ENCODE peak calls at places on chromosomes 4 and X, in eight cellular contexts. C is adipocyte; D is CD8-positive, alpha-beta memory T cell; Y is left ventricle myocardium inferior; L is neural progenitor cell; Q is heart right ventricle; O is tibial nerve; I is small intestine. Z is an unnamed sample.

GRCh38 chrX:107450823-107451509 is 1.5 kb downstream of the FRMPD3 start:
- DNase-seq in Y (no peak), I (no peak), D (peak; percentile 67), O (no peak), L (peak; percentile 82), Q (no peak), C (no peak), Z (no peak)

GRCh38 chr4:38647096-38647819 is 16.7 kb upstream of the KLF3 start:
- DNase-seq in D (no peak), I (no peak), Y (no peak), O (no peak), L (no peak), Q (no peak), C (no peak), Z (no peak)

GRCh38 chrX:152821145-152821765 is 9.3 kb downstream of the CETN2 start:
- DNase-seq in D (no peak), I (peak; percentile 45), O (no peak), L (peak; percentile 72), Q (no peak), C (peak; percentile 43), Y (no peak), Z (no peak)

GRCh38 chr4:56186808-56187523 is 200.3 kb downstream of the AASDH start:
- DNase-seq in I (no peak), Y (no peak), Q (no peak), D (no peak), C (no peak), O (no peak), L (peak; percentile 44), Z (no peak)

GRCh38 chr4:74944354-74944793 is 11.5 kb downstream of the PARM1 start:
- DNase-seq in Q (no peak), D (no peak), O (no peak), I (no peak), L (no peak), Y (no peak), C (no peak), Z (no peak)

GRCh38 chr4:109945056-109945455 is 32.4 kb downstream of the EGF start:
- DNase-seq in I (no peak), L (no peak), C (no peak), O (no peak), Q (no peak), Y (no peak), D (no peak), Z (no peak)

GRCh38 chr4:2400841-2401609 is 17.4 kb downstream of the ZFYVE28 start:
- DNase-seq in O (no peak), I (no peak), Y (no peak), C (no peak), L (no peak), D (no peak), Q (no peak), Z (no peak)

GRCh38 chr4:98311656-98312055 is 50.5 kb downstream of the RAP1GDS1 start:
- DNase-seq in Y (no peak), C (no peak), L (no peak), Q (no peak), D (no peak), I (no peak), O (no peak), Z (no peak)

GRCh38 chrX:84339507-84340364 is 151.7 kb upstream of the RPS6KA6 start:
- DNase-seq in Q (no peak), Y (no peak), I (peak; percentile 2), C (peak; percentile 52), L (peak; percentile 38), D (no peak), O (no peak), Z (no peak)

GRCh38 chr4:38982356-38983095 is 49.7 kb downstream of the TMEM156 start:
- DNase-seq in L (no peak), D (no peak), O (no peak), Y (no peak), C (no peak), I (no peak), Q (no peak), Z (no peak)

GRCh38 chrX:19912-20571 is 261.1 kb upstream of the PLCXD1 start:
- DNase-seq in D (no peak), C (peak; percentile 41), O (no peak), L (peak; percentile 36), Y (no peak), I (no peak), Q (no peak), Z (no peak)
- H3K4me3 ChIP-seq in D (no peak overlapping the region), C (no peak overlapping the region), O (no peak overlapping the region), L (peak overlapping the region; percentile 30), Y (no peak overlapping the region), I (no peak overlapping the region), Q (peak overlapping the region; percentile 38), Z (peak overlapping the region; percentile 6)

DNA sequence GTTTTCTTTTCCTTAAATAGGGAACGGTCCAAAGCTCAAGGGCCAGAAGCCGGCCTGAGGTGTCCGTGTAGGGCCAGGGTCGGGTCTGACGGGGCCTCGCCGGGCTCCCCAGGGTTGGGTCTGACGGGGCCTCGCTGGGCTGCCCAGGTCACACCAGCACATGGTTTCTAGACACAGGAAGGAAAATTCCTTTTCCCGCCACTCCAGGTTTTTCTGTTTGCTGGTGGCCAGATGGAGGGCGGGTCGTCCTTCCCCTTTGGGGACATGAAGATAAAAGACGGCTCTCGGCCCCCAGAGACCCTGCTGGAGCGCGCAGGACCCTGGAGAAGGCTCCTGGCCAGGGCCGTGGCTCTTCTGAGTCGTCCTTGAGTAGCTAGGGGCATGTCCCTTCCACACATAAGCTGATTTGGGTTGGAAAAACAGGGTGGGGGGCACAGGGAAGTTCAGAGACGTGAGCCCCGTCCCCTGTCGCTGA is 35.1 kb downstream of the PIGG start:
- DNase-seq in L (no peak), D (no peak), Y (no peak), I (no peak), Q (no peak), O (no peak), C (no peak), Z (no peak)
- H3K36me3 ChIP-seq in L (no peaks in the 10 kb centered on the region), D (peaks cover 4% of the 10 kb centered on the region), Y (peaks cover 86% of the 10 kb centered on the region), I (peaks cover 20% of the 10 kb centered on the region), Q (no peaks in the 10 kb centered on the region), O (no peaks in the 10 kb centered on the region), C (peaks cover 84% of the 10 kb centered on the region), Z (peaks cover 60% of the 10 kb centered on the region)

DNA sequence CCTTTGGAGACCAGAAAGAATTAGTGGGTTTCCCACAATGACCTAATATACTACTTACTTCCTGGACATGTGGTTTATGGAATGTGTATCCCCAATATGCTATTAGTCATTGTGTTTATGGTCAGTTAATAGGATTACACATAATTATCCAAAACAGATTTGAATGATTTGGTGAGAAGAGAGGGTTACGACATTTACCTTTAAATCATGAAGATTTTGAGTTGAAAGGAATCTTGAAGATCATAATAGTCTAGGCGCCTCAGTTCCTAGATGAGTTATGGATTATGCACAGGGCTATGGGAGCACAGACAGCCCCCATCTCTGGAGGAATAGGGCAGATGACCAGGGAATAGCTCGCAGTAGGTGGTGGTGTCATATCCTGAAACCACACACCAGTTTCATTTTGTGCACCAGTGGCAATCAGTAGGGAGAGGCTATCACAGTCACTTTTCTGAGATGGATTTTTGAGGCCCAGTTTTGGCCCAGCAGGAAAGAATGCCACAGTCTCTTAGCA is 61.3 kb downstream of the SEPTIN11 start:
- DNase-seq in D (no peak), I (no peak), Q (no peak), O (no peak), Y (no peak), C (no peak), L (no peak), Z (no peak)
- H3K4me3 ChIP-seq in D (no peak overlapping the region), I (no peak overlapping the region), Q (no peak overlapping the region), O (no peak overlapping the region), Y (no peak overlapping the region), C (no peak overlapping the region), L (no peak overlapping the region), Z (no peak overlapping the region)

GRCh38 chr4:119627267-119628190 is 1.1 kb downstream of the PDE5A start:
- DNase-seq in O (peak; percentile 48), Y (peak; percentile 62), L (peak; percentile 87), I (peak; percentile 69), D (peak; percentile 52), Q (peak; percentile 69), C (peak; percentile 91), Z (no peak)
- H3K36me3 ChIP-seq in O (no peaks in the 10 kb centered on the region), Y (no peaks in the 10 kb centered on the region), L (no peaks in the 10 kb centered on the region), I (no peaks in the 10 kb centered on the region), D (no peaks in the 10 kb centered on the region), Q (no peaks in the 10 kb centered on the region), C (no peaks in the 10 kb centered on the region), Z (no peaks in the 10 kb centered on the region)

DNA sequence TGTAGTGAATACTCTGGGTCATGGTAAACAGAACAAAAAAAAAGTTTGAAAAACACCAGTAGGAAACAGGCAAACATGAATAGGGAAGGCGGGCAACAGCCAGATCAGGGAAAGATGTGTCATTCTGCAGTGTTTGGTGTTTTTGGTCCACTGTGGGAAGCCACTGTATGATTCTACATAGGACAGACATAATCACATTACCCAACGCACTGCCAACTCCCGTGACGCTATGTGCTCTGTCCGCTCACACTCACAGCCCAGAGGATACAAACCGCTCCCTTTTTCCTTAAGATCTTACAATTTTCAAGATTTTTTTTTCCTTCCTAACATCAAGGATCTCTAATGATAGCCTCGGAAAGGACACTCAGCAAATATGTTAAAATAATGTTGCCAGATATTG is 59.3 kb downstream of the HADH start:
- DNase-seq in Q (no peak), C (no peak), O (no peak), D (no peak), I (no peak), Y (no peak), L (no peak), Z (no peak)
- H3K4me3 ChIP-seq in Q (no peak overlapping the region), C (no peak overlapping the region), O (no peak overlapping the region), D (peak overlapping the region; percentile 49), I (no peak overlapping the region), Y (no peak overlapping the region), L (no peak overlapping the region), Z (no peak overlapping the region)

DNA sequence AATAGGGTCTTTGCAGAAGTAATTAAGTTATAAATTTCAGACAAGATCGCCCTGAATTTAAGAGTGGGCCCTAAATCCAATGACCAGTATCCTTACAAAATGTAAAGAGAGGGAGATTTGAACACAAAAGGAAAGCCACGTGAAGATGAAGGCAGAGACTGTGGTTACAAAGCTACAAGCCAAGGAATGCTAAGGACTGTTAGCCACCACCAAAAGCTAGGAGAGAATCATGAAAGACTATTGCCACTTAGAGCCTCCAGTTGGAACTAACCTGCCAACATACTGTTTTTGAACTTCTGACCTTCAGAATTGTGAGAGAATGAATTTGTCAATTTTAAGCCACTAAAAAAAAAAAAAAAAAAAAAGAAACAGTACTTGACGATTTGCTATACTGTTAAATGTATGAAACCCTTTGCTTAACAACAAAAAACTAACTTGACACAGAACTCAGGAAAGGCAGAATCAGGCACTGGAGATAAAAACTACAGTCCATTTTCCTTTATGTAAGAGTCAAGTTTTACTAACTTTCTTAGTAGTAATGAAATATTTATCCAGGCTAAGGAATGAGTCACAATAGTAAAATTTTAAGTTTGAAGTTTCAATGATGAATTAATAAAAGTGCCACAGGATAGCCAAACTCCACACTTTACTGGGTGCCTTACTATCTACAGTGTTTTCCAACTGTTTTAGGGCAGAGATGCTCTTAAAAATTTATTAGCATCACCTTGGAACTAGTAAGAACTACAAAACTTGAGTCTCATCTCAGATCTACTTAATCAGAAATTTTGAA is 25.1 kb downstream of the DHX15 start:
- DNase-seq in O (no peak), C (no peak), D (no peak), L (no peak), I (no peak), Y (no peak), Q (no peak), Z (no peak)
- H3K36me3 ChIP-seq in O (peaks cover 3% of the 10 kb centered on the region), C (peaks cover 19% of the 10 kb centered on the region), D (no peaks in the 10 kb centered on the region), L (peaks cover 20% of the 10 kb centered on the region), I (no peaks in the 10 kb centered on the region), Y (peaks cover 38% of the 10 kb centered on the region), Q (no peaks in the 10 kb centered on the region), Z (peaks cover 16% of the 10 kb centered on the region)

DNA sequence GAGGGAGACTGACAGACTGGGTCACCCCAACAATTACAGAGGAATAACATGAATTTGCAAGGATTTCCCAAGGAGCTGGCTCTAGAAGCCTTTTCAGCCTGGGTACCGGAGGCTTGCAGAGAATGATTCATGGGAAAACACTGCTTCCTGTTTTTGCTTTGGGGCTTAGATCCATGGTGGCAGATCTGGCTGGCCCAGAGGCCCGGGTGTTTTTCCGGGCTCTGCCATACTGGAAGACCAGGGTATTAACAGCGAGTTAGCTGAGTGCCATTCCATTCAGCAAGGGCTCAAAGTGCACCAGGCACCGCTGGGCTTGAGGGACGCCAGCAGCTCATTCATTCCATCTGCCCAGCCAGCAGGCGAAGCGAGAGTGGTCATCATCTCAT is 1.3 kb downstream of the WDR1 start:
- DNase-seq in D (no peak), C (peak; percentile 74), I (peak; percentile 67), L (no peak), Q (no peak), Y (no peak), O (no peak), Z (no peak)
- H3K4me3 ChIP-seq in D (peak overlapping the region; percentile 81), C (peak overlapping the region; percentile 92), I (peak overlapping the region; percentile 79), L (peak overlapping the region; percentile 79), Q (peak overlapping the region; percentile 81), Y (peak overlapping the region; percentile 90), O (peak overlapping the region; percentile 77), Z (peak overlapping the region; percentile 82)

Z was measured in right atrium auricular region.